ENCODE peak calls at places on chromosomes 3 and 15, in five cellular contexts. Q, R, S, I and N are unnamed samples.

GRCh38 chr3:13235079-13235478 is 161.8 kb upstream of the IQSEC1 start:
- DNase-seq in R (no peak), I (no peak), S (no peak), Q (peak; percentile 7), N (no peak)

GRCh38 chr3:99862208-99862607 is 44.5 kb downstream of the CMSS1 start:
- DNase-seq in S (no peak), I (peak; percentile 73), R (no peak), Q (no peak), N (peak; percentile 78)

GRCh38 chr15:72288291-72288690 is 15.9 kb upstream of the PARP6 start:
- DNase-seq in S (no peak), R (no peak), I (no peak), Q (no peak), N (no peak)

GRCh38 chr15:84856731-84857417 is 27.6 kb upstream of the SLC28A1 start:
- DNase-seq in S (no peak), I (no peak), R (no peak), Q (no peak), N (no peak)

GRCh38 chr15:62922514-62922913 is 120.0 kb upstream of the TPM1 start:
- DNase-seq in S (no peak), Q (no peak), R (no peak), I (no peak), N (no peak)

GRCh38 chr3:183287301-183287971 is 34.4 kb downstream of the B3GNT5 start:
- DNase-seq in I (peak; percentile 95), R (no peak), S (no peak), Q (no peak), N (peak; percentile 89)

GRCh38 chr3:138974467-138974866 is 27.4 kb downstream of the FOXL2NB start:
- DNase-seq in Q (no peak), S (no peak), I (no peak), R (no peak), N (peak; percentile 22)

GRCh38 chr15:78034495-78035191 is 42.9 kb downstream of the TBC1D2B start:
- DNase-seq in R (no peak), Q (peak; percentile 66), I (no peak), S (peak; percentile 61), N (no peak)

GRCh38 chr3:124221286-124221821 is 229.4 kb upstream of the ROPN1 start:
- DNase-seq in I (peak; percentile 26), S (no peak), Q (no peak), R (no peak), N (peak; percentile 4)

GRCh38 chr3:2156244-2156847 is 57.7 kb downstream of the CNTN4 start:
- DNase-seq in R (no peak), I (no peak), Q (no peak), S (no peak), N (no peak)

GRCh38 chr3:57661404-57661803 is 31.5 kb downstream of the DENND6A start:
- DNase-seq in R (no peak), I (no peak), S (no peak), Q (no peak), N (no peak)

GRCh38 chr3:32376098-32376497 is 15.6 kb upstream of the CMTM7 start:
- DNase-seq in I (peak; percentile 40), R (no peak), Q (no peak), S (no peak), N (peak; percentile 21)

GRCh38 chr3:183148056-183148455 is 14.5 kb downstream of the LAMP3 start:
- DNase-seq in I (peak; percentile 80), R (no peak), Q (no peak), S (no peak), N (peak; percentile 47)

GRCh38 chr3:10792208-10792607 is 23.8 kb upstream of the SLC6A11 start:
- DNase-seq in S (no peak), Q (no peak), I (no peak), R (no peak), N (no peak)

GRCh38 chr15:101483476-101483875 is 6.0 kb downstream of the PCSK6 start:
- DNase-seq in I (no peak), R (no peak), S (no peak), Q (no peak), N (no peak)
- H3K4me3 ChIP-seq in I (no peak overlapping the region), R (no peak overlapping the region), S (no peak overlapping the region), Q (no peak overlapping the region), N (no peak overlapping the region)

GRCh38 chr3:133934073-133934970 is 38.6 kb upstream of the RAB6B start:
- DNase-seq in I (no peak), R (no peak), S (no peak), Q (no peak), N (no peak)
- TF ChIP-seq CTCF in I (no peak), R (no peak), S (no peak), Q (no peak), N (no peak)

DNA sequence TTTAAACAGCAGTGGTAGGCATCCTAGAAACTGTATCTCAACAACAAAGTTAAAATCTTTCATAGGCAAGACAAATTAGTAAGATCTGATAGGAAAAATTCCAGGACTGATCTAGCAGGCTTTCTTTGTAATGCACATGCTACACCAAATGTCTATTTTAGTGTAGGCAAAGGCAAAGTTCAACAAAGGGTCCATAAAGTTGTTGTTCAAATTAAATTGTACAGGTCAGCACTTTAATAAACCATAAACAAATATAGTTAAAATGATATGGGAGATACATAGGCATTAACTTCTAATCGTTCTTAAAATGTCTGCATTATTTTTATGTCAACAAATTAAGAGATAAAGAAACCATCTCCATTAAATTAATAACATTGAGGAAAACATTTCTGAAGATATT is 413.0 kb downstream of the TUSC7 start:
- DNase-seq in I (no peak), S (no peak), R (no peak), Q (no peak), N (no peak)
- H3K27ac ChIP-seq in I (no peak overlapping the region), S (no peak overlapping the region), R (no peak overlapping the region), Q (no peak overlapping the region), N (no peak overlapping the region)

GRCh38 chr3:128484404-128485282 is 8.4 kb downstream of the GATA2 start:
- DNase-seq in S (no peak), I (no peak), R (no peak), Q (no peak), N (no peak)

GRCh38 chr3:128481438-128481942 is 11.5 kb downstream of the GATA2 start:
- DNase-seq in I (no peak), R (no peak), Q (no peak), S (no peak), N (no peak)

GRCh38 chr3:128482175-128482856 is 10.7 kb downstream of the GATA2 start:
- DNase-seq in R (no peak), Q (no peak), S (no peak), I (no peak), N (no peak)

GRCh38 chr3:128483657-128484403 is 9.2 kb downstream of the GATA2 start:
- DNase-seq in I (no peak), S (no peak), Q (no peak), R (no peak), N (no peak)

DNA sequence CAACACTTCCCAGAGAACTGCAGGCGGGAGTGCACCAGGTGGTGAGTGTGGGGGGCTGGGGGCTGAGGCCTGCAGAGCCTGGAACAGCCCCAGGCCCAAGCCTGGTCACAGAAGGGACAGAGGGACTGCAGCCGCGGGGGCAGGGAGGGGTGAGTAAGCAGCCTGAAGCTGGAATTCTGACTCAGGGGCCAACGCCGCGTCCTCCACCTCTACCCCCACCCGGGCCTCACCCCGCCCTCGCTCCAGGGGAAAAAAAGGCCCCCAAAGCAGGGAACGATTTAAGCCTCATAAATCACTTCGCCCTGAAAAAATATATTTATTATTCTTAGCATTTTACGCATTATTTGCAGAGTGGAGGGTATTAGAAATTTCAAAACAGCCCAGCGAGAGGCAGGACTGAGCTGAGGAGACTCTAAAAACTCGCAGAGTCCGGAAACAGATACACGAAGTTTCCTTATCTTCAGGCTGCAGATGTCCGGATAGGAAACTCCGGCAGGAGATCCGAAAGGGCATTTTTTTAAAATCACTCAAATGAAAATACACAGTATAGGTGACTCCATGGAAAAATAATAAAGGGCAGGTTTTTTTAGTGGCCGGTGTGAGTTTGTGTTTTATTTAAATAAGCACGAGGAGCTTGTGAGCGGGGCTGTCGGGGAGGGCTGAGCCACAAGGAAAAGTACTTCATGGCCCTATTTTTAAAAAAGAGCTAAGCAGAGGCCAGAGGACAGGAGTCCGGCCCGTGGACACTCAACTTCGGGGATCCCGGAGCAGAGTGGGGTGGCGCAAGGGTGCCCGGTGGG is 9.9 kb downstream of the GATA2 start:
- DNase-seq in R (no peak), Q (no peak), I (peak; percentile 79), S (no peak), N (peak; percentile 44)
- H3K4me3 ChIP-seq in R (no peak overlapping the region), Q (no peak overlapping the region), I (peak overlapping the region; percentile 12), S (no peak overlapping the region), N (no peak overlapping the region)

DNA sequence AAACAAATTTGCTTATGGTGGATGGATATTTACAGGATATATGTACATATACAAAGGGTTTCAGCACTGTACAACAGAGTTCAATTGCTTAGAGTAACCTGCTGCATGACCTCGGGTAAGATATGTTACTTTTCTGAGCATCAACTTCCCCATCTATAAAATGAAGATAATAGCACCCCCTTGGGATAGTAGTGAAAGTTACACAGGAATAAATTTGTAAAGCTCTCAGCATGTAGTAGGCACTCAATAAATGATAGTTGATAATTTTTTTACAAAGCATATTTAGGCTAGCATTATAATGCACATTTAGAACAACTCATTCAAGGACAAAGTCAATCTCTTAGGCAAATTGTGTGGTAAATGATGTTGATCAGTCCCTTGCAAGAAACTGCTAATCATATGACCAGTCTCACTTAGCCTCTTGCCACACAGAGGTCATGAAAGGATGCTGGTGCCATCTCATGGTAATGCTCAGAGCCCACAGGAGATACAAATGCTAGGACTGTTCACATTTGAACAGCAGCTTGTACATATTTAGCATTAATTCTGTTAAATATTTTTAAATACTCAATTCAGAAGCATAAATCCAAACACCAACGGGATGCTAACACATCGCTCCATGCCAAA is 123.9 kb downstream of the MAGI1 start:
- DNase-seq in S (no peak), I (no peak), R (no peak), Q (no peak), N (no peak)
- TF ChIP-seq CTCF in S (no peak), I (peak; percentile 15), R (peak; percentile 43), Q (peak; percentile 15), N (no peak)